ENCODE peak calls at places on chromosomes 5 and 9, in ten cellular contexts. H, Y, K, M, E, V, U, B, S and C are unnamed samples.

GRCh38 chr5:82798676-82799075 is 278.5 kb downstream of the TMEM167A start:
- DNase-seq in V (no peak), K (no peak), S (no peak), B (no peak), E (no peak), Y (no peak), H (no peak), M (no peak), U (no peak), C (no peak)

GRCh38 chr5:56415356-56415765 is 182.2 kb upstream of the ANKRD55 start:
- DNase-seq in M (no peak), Y (no peak), H (no peak), B (no peak), V (peak; percentile 32), U (peak; percentile 49), E (no peak), K (peak; percentile 9), S (no peak), C (no peak)

GRCh38 chr9:86115886-86116285 is 16.5 kb upstream of the GOLM1 start:
- DNase-seq in U (peak; percentile 35), H (no peak), E (no peak), M (no peak), B (no peak), V (no peak), K (no peak), S (no peak), Y (no peak), C (no peak)

GRCh38 chr9:11038956-11039355 is 426.2 kb upstream of the PTPRD start:
- DNase-seq in S (peak; percentile 4), E (no peak), H (no peak), Y (no peak), U (no peak), K (no peak), M (no peak), V (no peak), B (no peak), C (no peak)

GRCh38 chr5:154179846-154180710 is 10.5 kb upstream of the GALNT10 start:
- DNase-seq in B (peak; percentile 49), K (peak; percentile 66), E (no peak), V (no peak), H (peak; percentile 54), U (peak; percentile 56), Y (peak; percentile 24), S (peak; percentile 49), M (peak; percentile 49), C (peak; percentile 71)

GRCh38 chr5:143011621-143012020 is 241.4 kb downstream of the ARHGAP26 start:
- DNase-seq in Y (no peak), V (no peak), E (no peak), U (no peak), B (no peak), K (no peak), M (no peak), S (no peak), H (no peak), C (no peak)

GRCh38 chr5:147208134-147208533 is 26.7 kb upstream of the STK32A start:
- DNase-seq in H (no peak), B (peak; percentile 56), E (no peak), K (no peak), M (no peak), S (peak; percentile 72), V (no peak), Y (no peak), U (no peak), C (no peak)

GRCh38 chr9:76311576-76311975 is 82.7 kb downstream of the RFK start:
- DNase-seq in M (no peak), E (no peak), V (peak; percentile 66), K (no peak), H (no peak), U (no peak), S (no peak), B (no peak), Y (no peak), C (no peak)

GRCh38 chr5:95446009-95446408 is 54.8 kb downstream of the FAM81B start:
- DNase-seq in E (no peak), K (peak; percentile 25), V (peak; percentile 66), M (no peak), Y (no peak), B (no peak), S (peak; percentile 58), H (no peak), U (no peak), C (no peak)

GRCh38 chr9:118305371-118305770 is 601.2 kb downstream of the TLR4 start:
- DNase-seq in Y (no peak), S (no peak), B (no peak), V (no peak), E (no peak), M (no peak), H (no peak), U (no peak), K (no peak), C (no peak)

GRCh38 chr5:125274938-125275759 is 528.7 kb upstream of the ZNF608 start:
- DNase-seq in Y (no peak), V (no peak), E (no peak), U (no peak), M (no peak), H (no peak), S (no peak), K (no peak), B (no peak), C (peak; percentile 61)

GRCh38 chr5:102760815-102761214 is 5.7 kb downstream of the PAM start:
- DNase-seq in M (no peak), S (no peak), E (no peak), Y (no peak), U (no peak), B (no peak), V (no peak), H (no peak), K (peak; percentile 38), C (no peak)

GRCh38 chr5:168879929-168880328 is 300.8 kb upstream of the PANK3 start:
- DNase-seq in Y (no peak), B (no peak), V (no peak), U (no peak), K (no peak), E (no peak), M (no peak), S (peak; percentile 32), H (no peak), C (no peak)

GRCh38 chr5:43623048-43623447 is 20.1 kb downstream of the NNT start:
- DNase-seq in Y (no peak), H (no peak), M (no peak), S (peak; percentile 68), V (no peak), E (no peak), B (no peak), U (no peak), K (no peak), C (no peak)

GRCh38 chr5:493251-493701 is 31.0 kb downstream of the SLC9A3 start:
- DNase-seq in H (no peak), Y (no peak), K (no peak), E (no peak), U (no peak), V (no peak), S (no peak), B (no peak), M (no peak), C (no peak)